ENCODE peak calls at places on chromosomes 11 and 22, in eight cellular contexts. M is coronary artery, I is colonic mucosa, Y is cardiac muscle cell, Z is astrocyte of the spinal cord, E is foreskin fibroblast, L is AG04450, J is endodermal cell. R is an unnamed sample.

GRCh38 chr11:34476853-34477252 is 36.7 kb downstream of the ELF5 start:
- DNase-seq in E (no peak), Y (no peak), J (peak; percentile 2), L (no peak), M (no peak), I (no peak), Z (no peak), R (no peak)

GRCh38 chr11:77082838-77083552 is 16.2 kb downstream of the CAPN5 start:
- DNase-seq in I (no peak), M (no peak), L (no peak), E (peak; percentile 71), Z (no peak), J (no peak), Y (peak; percentile 82), R (peak; percentile 75)

GRCh38 chr11:124077266-124077665 is 36.1 kb upstream of the OR10G7 start:
- DNase-seq in M (no peak), J (no peak), L (no peak), I (no peak), Y (no peak), Z (no peak), E (no peak), R (no peak)

GRCh38 chr22:28600546-28601143 is 79.0 kb downstream of the TTC28 start:
- DNase-seq in L (peak; percentile 30), Z (peak; percentile 76), E (peak; percentile 72), J (no peak), M (no peak), Y (peak; percentile 78), I (peak; percentile 27), R (peak; percentile 21)

GRCh38 chr11:726278-726915 is 20.4 kb downstream of the EPS8L2 start:
- DNase-seq in E (peak; percentile 65), L (no peak), I (peak; percentile 82), Z (peak; percentile 39), Y (peak; percentile 30), M (peak; percentile 77), J (peak; percentile 80), R (no peak)

GRCh38 chr11:35463211-35463810 is 44.0 kb upstream of the SLC1A2 start:
- DNase-seq in L (no peak), Y (no peak), I (no peak), M (no peak), J (no peak), E (no peak), Z (no peak), R (no peak)

GRCh38 chr11:8242480-8243280 is 21.0 kb downstream of the LMO1 start:
- DNase-seq in Y (no peak), L (no peak), E (no peak), I (no peak), Z (no peak), M (no peak), J (peak; percentile 77), R (no peak)

GRCh38 chr11:128379587-128380279 is 207.6 kb downstream of the ETS1 start:
- DNase-seq in E (no peak), M (no peak), Y (no peak), J (no peak), I (no peak), L (no peak), Z (no peak), R (peak; percentile 27)

GRCh38 chr11:71977743-71978418 is 20.8 kb upstream of the IL18BP start:
- DNase-seq in Z (peak; percentile 56), I (peak; percentile 65), Y (peak; percentile 68), L (no peak), J (peak; percentile 69), E (peak; percentile 72), M (no peak), R (peak; percentile 58)

DNA sequence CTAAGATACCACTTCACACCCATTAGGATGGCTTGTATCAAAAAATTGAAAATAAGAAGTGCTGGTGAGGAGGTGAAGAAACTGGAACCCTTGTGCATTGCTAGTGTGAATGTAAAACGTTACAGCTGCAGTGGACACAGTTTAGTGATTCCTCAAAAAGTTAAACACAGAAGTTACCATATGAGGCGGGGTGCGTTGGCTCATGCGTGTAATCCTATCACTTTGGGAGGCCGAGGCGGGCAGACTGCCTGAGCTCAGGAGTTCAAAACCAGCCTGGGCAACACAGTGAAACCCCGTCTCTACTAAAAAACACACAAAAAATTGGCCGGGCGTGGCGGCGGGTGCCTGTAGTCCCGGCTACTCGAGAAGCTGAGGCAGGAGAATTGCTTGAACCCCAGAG is 43.5 kb downstream of the SGSM3 start:
- DNase-seq in Z (no peak), I (no peak), J (no peak), Y (no peak), L (no peak), M (no peak), E (no peak), R (no peak)
- H3K4me3 ChIP-seq in Z (no peak overlapping the region), I (no peak overlapping the region), J (no peak overlapping the region), Y (no peak overlapping the region), L (no peak overlapping the region), M (no peak overlapping the region), E (no peak overlapping the region), R (no peak overlapping the region)

GRCh38 chr22:19757140-19757984 is 3.2 kb upstream of the TBX1 start:
- DNase-seq in M (no peak), J (peak; percentile 71), I (no peak), E (no peak), L (no peak), Y (no peak), Z (no peak), R (no peak)

GRCh38 chr22:19755145-19755710 is 5.3 kb upstream of the TBX1 start:
- DNase-seq in M (no peak), L (no peak), Z (no peak), J (peak; percentile 70), E (no peak), Y (no peak), I (no peak), R (no peak)

GRCh38 chr22:19756288-19757128 is 4.1 kb upstream of the TBX1 start:
- DNase-seq in J (peak; percentile 84), Y (no peak), I (peak; percentile 49), Z (no peak), L (no peak), E (peak; percentile 48), M (no peak), R (no peak)

GRCh38 chr22:19754701-19755144 is 5.9 kb upstream of the TBX1 start:
- DNase-seq in M (no peak), Y (no peak), I (no peak), Z (no peak), L (no peak), J (peak; percentile 59), E (no peak), R (no peak)

GRCh38 chr22:19755722-19756287 is 4.8 kb upstream of the TBX1 start:
- DNase-seq in L (no peak), Z (no peak), E (peak; percentile 38), I (no peak), J (peak; percentile 69), M (no peak), Y (no peak), R (no peak)
- H3K4me3 ChIP-seq in L (no peak overlapping the region), Z (no peak overlapping the region), E (no peak overlapping the region), I (no peak overlapping the region), J (no peak overlapping the region), M (no peak overlapping the region), Y (no peak overlapping the region), R (no peak overlapping the region)

GRCh38 chr11:75813126-75813525 is 1.9 kb upstream of the UVRAG start:
- DNase-seq in I (no peak), E (no peak), L (no peak), Z (no peak), M (no peak), J (no peak), Y (no peak), R (no peak)

GRCh38 chr11:75814369-75814685 is 683 bp upstream of the UVRAG start:
- DNase-seq in M (no peak), L (no peak), I (no peak), Y (no peak), Z (no peak), E (no peak), J (no peak), R (no peak)

GRCh38 chr11:75812542-75813040 is 2.4 kb upstream of the UVRAG start:
- DNase-seq in I (no peak), J (peak; percentile 64), Z (no peak), Y (no peak), L (no peak), E (no peak), M (no peak), R (no peak)

GRCh38 chr11:75814686-75815344 is at the start of gene UVRAG:
- DNase-seq in E (peak; percentile 98), J (peak; percentile 100), Z (peak; percentile 99), L (peak; percentile 98), M (peak; percentile 100), Y (peak; percentile 100), I (peak; percentile 99), R (peak; percentile 98)

DNA sequence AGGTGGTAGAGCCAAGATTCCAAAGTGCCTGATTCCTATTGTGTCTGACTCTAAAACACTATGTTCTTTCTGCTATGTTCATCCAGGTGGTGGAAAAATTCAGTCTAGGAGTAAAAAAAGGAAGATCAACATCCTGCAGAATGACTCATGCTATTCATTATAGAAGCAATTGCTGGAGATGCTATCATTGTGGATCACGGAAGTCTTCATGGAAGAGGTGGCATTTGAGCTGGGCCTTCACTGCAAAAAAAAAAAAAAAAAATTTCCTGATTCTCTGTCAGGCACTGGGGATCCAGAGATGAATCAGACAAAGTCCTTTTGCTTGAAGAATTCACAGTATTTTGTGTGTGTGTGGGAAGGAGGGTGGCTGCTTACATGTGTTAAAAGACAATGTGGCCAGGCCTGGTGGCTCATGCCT is 1.4 kb upstream of the UVRAG start:
- DNase-seq in M (no peak), E (peak; percentile 28), Y (no peak), J (no peak), L (no peak), I (no peak), Z (no peak), R (no peak)
- H3K4me3 ChIP-seq in M (peak overlapping the region; percentile 86), E (no peak overlapping the region), Y (no peak overlapping the region), J (peak overlapping the region; percentile 91), L (no peak overlapping the region), I (no peak overlapping the region), Z (no peak overlapping the region), R (peak overlapping the region; percentile 70)

GRCh38 chr11:65947603-65948125 is 2.4 kb downstream of the TSGA10IP start:
- DNase-seq in Y (no peak), L (no peak), M (no peak), Z (no peak), J (no peak), E (no peak), I (no peak), R (no peak)

GRCh38 chr11:65945941-65946558 is 770 bp downstream of the TSGA10IP start:
- DNase-seq in J (peak; percentile 78), E (no peak), Y (no peak), M (no peak), I (no peak), L (no peak), Z (no peak), R (no peak)

GRCh38 chr11:65946655-65947054 is 1.4 kb downstream of the TSGA10IP start:
- DNase-seq in I (no peak), M (no peak), L (no peak), Y (no peak), J (no peak), Z (no peak), E (no peak), R (no peak)

GRCh38 chr11:65945430-65945911 is at the start of gene TSGA10IP:
- DNase-seq in L (no peak), I (no peak), J (peak; percentile 88), Y (no peak), M (no peak), Z (no peak), E (no peak), R (no peak)

DNA sequence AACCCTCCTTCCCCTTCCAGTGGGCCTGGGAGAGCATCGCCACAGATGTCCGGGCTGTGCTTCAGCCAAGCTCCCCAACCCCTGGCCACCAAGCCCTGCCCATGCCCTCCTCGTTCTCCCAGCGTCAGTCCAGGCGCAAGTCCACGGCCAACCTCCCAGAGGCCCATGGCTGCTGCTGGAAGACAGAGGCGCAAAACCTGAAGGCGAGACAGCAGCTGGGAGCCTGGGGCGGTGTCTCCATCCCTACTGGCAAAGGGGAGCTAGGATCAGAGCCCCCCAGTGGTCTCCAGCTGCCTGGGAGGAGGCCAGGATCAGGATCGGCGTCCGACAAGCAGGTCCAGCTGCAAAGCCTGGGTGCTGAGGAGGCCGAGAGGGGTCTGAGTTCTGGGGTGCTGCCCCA is 1.9 kb downstream of the TSGA10IP start:
- DNase-seq in L (no peak), M (no peak), E (no peak), J (peak; percentile 53), Y (no peak), Z (no peak), I (no peak), R (no peak)
- H3K4me3 ChIP-seq in L (no peak overlapping the region), M (no peak overlapping the region), E (no peak overlapping the region), J (no peak overlapping the region), Y (no peak overlapping the region), Z (no peak overlapping the region), I (no peak overlapping the region), R (no peak overlapping the region)